ENCODE peak calls at places on chromosomes 6 and 20, in six cellular contexts. C is NCI-H1417; M is iris pigment epithelial cell; O is activated CD8-positive, alpha-beta memory T cell treated with anti-CD3 and anti-CD28 coated beads for 4 hours; Q is GM13977; T is sciatic nerve. F is an unnamed sample.

GRCh38 chr6:143498428-143498827 is 13.1 kb downstream of the FUCA2 start:
- DNase-seq in C (no peak), M (no peak), O (no peak), Q (no peak), T (no peak), F (no peak)

GRCh38 chr20:64145458-64146300 is 18.6 kb upstream of the MYT1 start:
- DNase-seq in C (no peak), M (no peak), O (no peak), Q (no peak), T (no peak), F (no peak)

GRCh38 chr20:38523697-38524096 is 51.1 kb downstream of the RALGAPB start:
- DNase-seq in C (no peak), M (peak; percentile 80), O (no peak), Q (no peak), T (no peak), F (no peak)

GRCh38 chr6:90483956-90484355 is 102.9 kb downstream of the MAP3K7 start:
- DNase-seq in C (no peak), M (no peak), O (no peak), Q (no peak), T (no peak), F (no peak)

GRCh38 chr6:157456524-157456829 is 75.5 kb downstream of the ZDHHC14 start:
- DNase-seq in C (peak; percentile 32), M (no peak), O (no peak), Q (peak; percentile 48), T (no peak), F (no peak)

GRCh38 chr6:150687508-150687907 is 87.8 kb downstream of the PLEKHG1 start:
- DNase-seq in C (no peak), M (no peak), O (no peak), Q (no peak), T (peak; percentile 67), F (no peak)

GRCh38 chr6:159729598-159729997 is 2.3 kb downstream of the WTAP start:
- DNase-seq in C (no peak), M (peak; percentile 31), O (no peak), Q (peak; percentile 45), T (no peak), F (no peak)

GRCh38 chr6:6891074-6891754 is 216.5 kb upstream of the RREB1 start:
- DNase-seq in C (peak; percentile 49), M (no peak), O (no peak), Q (no peak), T (no peak), F (no peak)

GRCh38 chr6:2204272-2204671 is 41.1 kb downstream of the GMDS start:
- DNase-seq in C (peak; percentile 41), M (no peak), O (no peak), Q (no peak), T (no peak), F (no peak)